ENCODE peak calls at places on chromosome 19, in four cellular contexts. E is HCT116, F is Caco-2, V is IMR-90. D is an unnamed sample.

GRCh38 chr19:2050991-2051770 is at the start of gene MKNK2:
- DNase-seq in E (no peak), F (peak; percentile 83), V (peak; percentile 79), D (no peak)

GRCh38 chr19:54100560-54100959 is at the start of gene OSCAR:
- DNase-seq in E (no peak), F (no peak), V (no peak), D (no peak)

GRCh38 chr19:19068659-19069509 is 5.1 kb downstream of the SLC25A42 start:
- DNase-seq in E (no peak), F (no peak), V (no peak), D (no peak)

GRCh38 chr19:2064395-2064787 is 13.3 kb upstream of the MKNK2 start:
- DNase-seq in E (no peak), F (no peak), V (no peak), D (no peak)

GRCh38 chr19:53432088-53432661 is 391 bp downstream of the ZNF761 start:
- DNase-seq in E (no peak), F (peak; percentile 47), V (peak; percentile 13), D (no peak)

GRCh38 chr19:1942078-1942933 is 1.3 kb downstream of the CSNK1G2 start:
- DNase-seq in E (no peak), F (peak; percentile 72), V (peak; percentile 67), D (no peak)

GRCh38 chr19:55014714-55015113 is 23.4 kb downstream of the GP6 start:
- DNase-seq in E (no peak), F (no peak), V (no peak), D (no peak)

GRCh38 chr19:2043864-2044708 is 7.0 kb downstream of the MKNK2 start:
- DNase-seq in E (no peak), F (no peak), V (no peak), D (no peak)

GRCh38 chr19:34171539-34171876 is 796 bp upstream of the LSM14A start:
- DNase-seq in E (no peak), F (no peak), V (peak; percentile 93), D (no peak)

GRCh38 chr19:29662604-29663404 is 2.5 kb upstream of the PLEKHF1 start:
- DNase-seq in E (no peak), F (no peak), V (peak; percentile 94), D (peak; percentile 63)

GRCh38 chr19:38425810-38426466 is at the start of gene RASGRP4:
- DNase-seq in E (no peak), F (no peak), V (no peak), D (no peak)

GRCh38 chr19:19146000-19146608 is 7.8 kb upstream of the TMEM161A start:
- DNase-seq in E (no peak), F (peak; percentile 75), V (peak; percentile 44), D (no peak)

GRCh38 chr19:1213391-1214286 is 8.1 kb downstream of the STK11 start:
- DNase-seq in E (no peak), F (no peak), V (peak; percentile 58), D (no peak)

GRCh38 chr19:33302974-33303790 is 848 bp upstream of the CEBPA start:
- DNase-seq in E (no peak), F (no peak), V (peak; percentile 41), D (no peak)

GRCh38 chr19:35309481-35310279 is 17.7 kb downstream of the MAG start:
- DNase-seq in E (no peak), F (peak; percentile 84), V (peak; percentile 16), D (peak; percentile 48)

GRCh38 chr19:44689290-44690130 is 9.4 kb upstream of the CEACAM16 start:
- DNase-seq in E (peak; percentile 50), F (peak; percentile 85), V (peak; percentile 72), D (peak; percentile 25)

GRCh38 chr19:1001538-1002166 is 1.4 kb downstream of the GRIN3B start:
- DNase-seq in E (no peak), F (no peak), V (no peak), D (no peak)

GRCh38 chr19:56211718-56212117 is 9.6 kb downstream of the ZSCAN5C start:
- DNase-seq in E (no peak), F (no peak), V (no peak), D (no peak)

GRCh38 chr19:30666301-30666803 is 294.2 kb downstream of the ZNF536 start:
- DNase-seq in E (no peak), F (peak; percentile 50), V (peak; percentile 13), D (no peak)

GRCh38 chr19:56765107-56765506 is 75.4 kb downstream of the PEG3 start:
- DNase-seq in E (no peak), F (no peak), V (no peak), D (no peak)

GRCh38 chr19:13795595-13796300 is 505 bp downstream of the ZSWIM4 start:
- DNase-seq in E (no peak), F (no peak), V (peak; percentile 28), D (no peak)

GRCh38 chr19:33621811-33622504 is at the start of gene CHST8:
- DNase-seq in E (no peak), F (peak; percentile 55), V (no peak), D (no peak)

GRCh38 chr19:46586294-46586693 is 14.8 kb upstream of the CALM3 start:
- DNase-seq in E (no peak), F (no peak), V (no peak), D (no peak)

GRCh38 chr19:46585539-46585938 is 15.6 kb upstream of the CALM3 start:
- DNase-seq in E (no peak), F (no peak), V (no peak), D (no peak)

GRCh38 chr19:46587861-46588260 is 13.3 kb upstream of the CALM3 start:
- DNase-seq in E (no peak), F (no peak), V (no peak), D (no peak)

GRCh38 chr19:46596008-46596407 is 5.1 kb upstream of the CALM3 start:
- DNase-seq in E (no peak), F (no peak), V (no peak), D (no peak)

GRCh38 chr19:46591254-46591653 is 9.9 kb upstream of the CALM3 start:
- DNase-seq in E (no peak), F (no peak), V (no peak), D (no peak)
- H3K36me3 ChIP-seq in E (no peaks in the 10 kb centered on the region), F (no peaks in the 10 kb centered on the region), V (no peaks in the 10 kb centered on the region), D (no peaks in the 10 kb centered on the region)

DNA sequence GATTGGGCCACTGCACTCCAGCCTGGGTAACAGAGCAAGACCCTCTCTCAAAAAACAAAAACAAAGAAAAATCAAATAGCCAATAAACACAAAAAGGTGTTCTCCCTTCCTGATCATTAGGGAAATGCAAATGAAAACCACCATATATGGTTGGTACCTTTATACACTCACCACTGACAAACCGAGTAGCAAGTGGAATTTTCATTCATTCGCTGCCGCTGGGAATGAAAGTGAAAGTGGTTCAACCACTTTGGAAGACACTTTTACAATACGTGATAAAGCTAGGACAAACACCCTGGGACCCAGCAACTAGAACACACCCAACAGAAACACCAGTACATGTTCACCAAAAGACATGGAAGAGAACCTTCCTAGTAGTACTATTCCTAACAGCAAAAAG is 21.0 kb downstream of the GRIK5 start:
- DNase-seq in E (no peak), F (no peak), V (no peak), D (no peak)
- H3K4me3 ChIP-seq in E (no peak overlapping the region), F (no peak overlapping the region), V (no peak overlapping the region), D (no peak overlapping the region)

GRCh38 chr19:11446271-11446651 is 10.8 kb downstream of the PRKCSH start:
- DNase-seq in E (no peak), F (no peak), V (no peak), D (no peak)
- H3K36me3 ChIP-seq in E (peaks cover 48% of the 10 kb centered on the region), F (peaks cover 2% of the 10 kb centered on the region), V (peaks cover 64% of the 10 kb centered on the region), D (peaks cover 2% of the 10 kb centered on the region)

DNA sequence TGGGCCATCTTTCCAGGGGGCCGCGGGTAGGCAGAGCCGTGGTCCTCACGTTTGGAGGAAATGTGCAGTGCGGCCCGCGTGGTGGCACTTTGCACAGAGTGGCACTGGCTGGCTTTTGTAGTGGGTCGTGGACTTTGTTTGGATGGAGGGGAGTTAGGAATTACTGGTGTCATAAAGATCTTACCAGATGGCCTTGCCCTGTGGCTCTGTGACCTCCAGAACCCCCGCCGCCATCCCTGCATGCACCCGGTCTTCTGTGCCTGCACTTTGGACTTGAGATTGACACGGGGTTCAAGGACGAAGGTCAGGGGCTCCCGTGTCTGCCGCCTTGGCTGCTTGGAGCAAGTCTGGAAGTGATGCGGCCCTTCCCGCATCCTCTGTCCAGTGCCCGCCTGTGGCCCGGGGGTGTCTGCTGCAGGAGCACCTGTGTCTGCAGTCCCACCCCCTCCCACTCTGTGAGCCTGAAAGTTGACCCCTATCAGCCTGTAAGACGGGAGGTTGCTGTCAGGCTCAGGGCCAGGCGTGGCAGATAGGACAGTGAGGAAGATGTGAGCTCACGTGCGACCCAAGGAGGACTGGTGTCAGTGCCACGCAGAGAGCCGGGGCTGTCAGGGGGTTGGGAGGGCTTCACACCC is 2.2 kb downstream of the GNA11 start:
- DNase-seq in E (no peak), F (peak; percentile 47), V (no peak), D (no peak)
- H3K4me3 ChIP-seq in E (no peak overlapping the region), F (peak overlapping the region; percentile 99), V (peak overlapping the region; percentile 99), D (peak overlapping the region; percentile 95)

GRCh38 chr19:16527334-16527935 is 14.8 kb downstream of the CHERP start:
- DNase-seq in E (no peak), F (no peak), V (no peak), D (no peak)

GRCh38 chr19:16527971-16528521 is 14.2 kb downstream of the CHERP start:
- DNase-seq in E (no peak), F (no peak), V (no peak), D (no peak)

GRCh38 chr19:16522559-16523377 is 19.5 kb downstream of the CHERP start:
- DNase-seq in E (no peak), F (no peak), V (no peak), D (no peak)

GRCh38 chr19:16525751-16526481 is 16.3 kb downstream of the CHERP start:
- DNase-seq in E (no peak), F (no peak), V (no peak), D (no peak)

DNA sequence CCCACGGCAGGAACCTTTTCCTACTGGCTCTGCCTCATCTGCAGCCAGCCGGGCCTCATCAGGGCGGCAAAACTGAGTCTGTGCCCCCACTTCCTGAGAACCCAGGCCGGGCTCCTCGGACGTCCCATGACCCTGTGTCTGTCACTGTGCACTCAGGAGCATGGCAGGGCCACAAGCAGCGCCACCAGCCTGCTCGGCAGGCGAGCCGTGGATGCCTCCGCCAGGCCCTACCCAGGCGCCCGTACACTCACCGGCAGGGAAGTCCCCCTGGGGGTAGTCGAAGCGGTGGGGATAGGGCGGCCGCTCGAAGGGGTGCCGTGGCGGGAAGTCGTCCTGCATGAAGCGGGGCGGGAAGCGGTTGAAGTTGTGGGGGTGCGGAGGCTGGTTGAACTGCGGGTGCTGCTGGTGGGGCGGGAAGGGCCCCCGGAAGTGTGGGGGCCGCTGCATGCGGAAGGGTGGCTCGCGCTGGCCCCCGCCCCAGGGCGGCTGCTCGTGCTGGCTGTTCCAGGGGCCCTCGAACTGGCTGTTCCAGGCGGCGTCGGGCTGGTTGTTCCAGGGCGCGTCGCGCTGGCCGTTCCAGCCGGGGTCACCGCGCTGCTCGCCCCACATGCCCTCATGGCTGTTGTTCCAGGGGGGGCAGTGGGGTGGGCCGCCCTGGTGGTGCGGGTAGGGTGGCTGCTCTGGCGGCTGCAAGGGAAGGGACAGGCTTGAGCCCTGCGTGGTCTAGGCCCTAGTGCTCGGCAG is 17.1 kb downstream of the CHERP start:
- DNase-seq in E (no peak), F (no peak), V (no peak), D (no peak)
- H3K36me3 ChIP-seq in E (peaks cover 81% of the 10 kb centered on the region), F (peaks cover 7% of the 10 kb centered on the region), V (peaks cover 83% of the 10 kb centered on the region), D (peaks cover 6% of the 10 kb centered on the region)

GRCh38 chr19:9671654-9672053 is 3.2 kb downstream of the ZNF562 start:
- DNase-seq in E (no peak), F (no peak), V (no peak), D (no peak)

GRCh38 chr19:9674669-9675357 is at the start of gene ZNF562:
- DNase-seq in E (peak; percentile 90), F (peak; percentile 90), V (peak; percentile 86), D (peak; percentile 61)

GRCh38 chr19:9673912-9674668 is 810 bp downstream of the ZNF562 start:
- DNase-seq in E (peak; percentile 39), F (no peak), V (peak; percentile 5), D (no peak)

GRCh38 chr19:9668544-9668943 is 6.4 kb downstream of the ZNF562 start:
- DNase-seq in E (no peak), F (no peak), V (no peak), D (no peak)

GRCh38 chr19:9672893-9673292 is 2.0 kb downstream of the ZNF562 start:
- DNase-seq in E (no peak), F (no peak), V (no peak), D (no peak)
- H3K4me3 ChIP-seq in E (no peak overlapping the region), F (no peak overlapping the region), V (no peak overlapping the region), D (no peak overlapping the region)

D was measured in kidney epithelial cell.